ENCODE peak calls at places on chromosomes 1 and 21, in six cellular contexts. One of them, this sample, is unnamed.

GRCh38 chr1:53578358-53578757 is 119.2 kb downstream of the DMRTB1 start:
- DNase-seq in hippocampal formation: no peak
- DNase-seq in brain microvascular endothelial cell: peak
- DNase-seq in cerebellar cortex: no peak
- DNase-seq in mucosa of gallbladder: no peak
- DNase-seq in anterior cingulate cortex: no peak
- DNase-seq in this sample: no peak

GRCh38 chr1:28779751-28780150 is 32.2 kb upstream of the OPRD1 start:
- DNase-seq in anterior cingulate cortex: no peak
- DNase-seq in brain microvascular endothelial cell: no peak
- DNase-seq in mucosa of gallbladder: no peak
- DNase-seq in hippocampal formation: no peak
- DNase-seq in cerebellar cortex: no peak
- DNase-seq in this sample: no peak

GRCh38 chr1:77889671-77890070 is 1.2 kb downstream of the NEXN start:
- DNase-seq in cerebellar cortex: no peak
- DNase-seq in hippocampal formation: no peak
- DNase-seq in mucosa of gallbladder: no peak
- DNase-seq in anterior cingulate cortex: no peak
- DNase-seq in brain microvascular endothelial cell: peak
- DNase-seq in this sample: no peak

GRCh38 chr1:54016343-54017282 is 1.4 kb downstream of the LDLRAD1 start:
- DNase-seq in anterior cingulate cortex: no peak
- DNase-seq in hippocampal formation: no peak
- DNase-seq in brain microvascular endothelial cell: peak
- DNase-seq in cerebellar cortex: no peak
- DNase-seq in mucosa of gallbladder: peak
- DNase-seq in this sample: no peak

GRCh38 chr21:44955803-44956175 is 16.0 kb downstream of the SLX9 start:
- DNase-seq in anterior cingulate cortex: no peak
- DNase-seq in cerebellar cortex: no peak
- DNase-seq in mucosa of gallbladder: no peak
- DNase-seq in hippocampal formation: no peak
- DNase-seq in brain microvascular endothelial cell: no peak
- DNase-seq in this sample: no peak

GRCh38 chr1:63935148-63935547 is 161.3 kb downstream of the ROR1 start:
- DNase-seq in anterior cingulate cortex: no peak
- DNase-seq in hippocampal formation: no peak
- DNase-seq in mucosa of gallbladder: peak
- DNase-seq in cerebellar cortex: peak
- DNase-seq in brain microvascular endothelial cell: no peak
- DNase-seq in this sample: no peak

GRCh38 chr1:225865514-225865913 is 16.7 kb downstream of the TMEM63A start:
- DNase-seq in hippocampal formation: no peak
- DNase-seq in cerebellar cortex: no peak
- DNase-seq in brain microvascular endothelial cell: no peak
- DNase-seq in anterior cingulate cortex: no peak
- DNase-seq in mucosa of gallbladder: no peak
- DNase-seq in this sample: no peak

GRCh38 chr21:38817371-38818335 is 11.9 kb downstream of the ETS2 start:
- DNase-seq in mucosa of gallbladder: no peak
- DNase-seq in hippocampal formation: no peak
- DNase-seq in brain microvascular endothelial cell: peak
- DNase-seq in anterior cingulate cortex: no peak
- DNase-seq in cerebellar cortex: no peak
- DNase-seq in this sample: no peak

GRCh38 chr21:16116798-16117197 is 387.0 kb downstream of the USP25 start:
- DNase-seq in hippocampal formation: no peak
- DNase-seq in brain microvascular endothelial cell: peak
- DNase-seq in anterior cingulate cortex: no peak
- DNase-seq in cerebellar cortex: no peak
- DNase-seq in mucosa of gallbladder: no peak
- DNase-seq in this sample: no peak

GRCh38 chr1:150931773-150932172 is 5.6 kb downstream of the SETDB1 start:
- DNase-seq in cerebellar cortex: peak
- DNase-seq in hippocampal formation: no peak
- DNase-seq in mucosa of gallbladder: no peak
- DNase-seq in anterior cingulate cortex: no peak
- DNase-seq in brain microvascular endothelial cell: no peak
- DNase-seq in this sample: no peak

GRCh38 chr1:15501208-15502032 is 22.6 kb downstream of the CASP9 start:
- DNase-seq in mucosa of gallbladder: peak
- DNase-seq in brain microvascular endothelial cell: peak
- DNase-seq in cerebellar cortex: peak
- DNase-seq in anterior cingulate cortex: no peak
- DNase-seq in hippocampal formation: no peak
- DNase-seq in this sample: peak

GRCh38 chr1:164557270-164557669 is 1.7 kb upstream of the PBX1 start:
- DNase-seq in mucosa of gallbladder: no peak
- DNase-seq in anterior cingulate cortex: no peak
- DNase-seq in hippocampal formation: no peak
- DNase-seq in cerebellar cortex: no peak
- DNase-seq in brain microvascular endothelial cell: no peak
- DNase-seq in this sample: no peak

GRCh38 chr1:109994654-109995053 is 10.1 kb downstream of the AHCYL1 start:
- DNase-seq in cerebellar cortex: no peak
- DNase-seq in hippocampal formation: no peak
- DNase-seq in mucosa of gallbladder: no peak
- DNase-seq in brain microvascular endothelial cell: no peak
- DNase-seq in anterior cingulate cortex: no peak
- DNase-seq in this sample: no peak

GRCh38 chr1:51693420-51694144 is 76.7 kb downstream of the OSBPL9 start:
- DNase-seq in brain microvascular endothelial cell: no peak
- DNase-seq in mucosa of gallbladder: no peak
- DNase-seq in cerebellar cortex: no peak
- DNase-seq in anterior cingulate cortex: no peak
- DNase-seq in hippocampal formation: no peak
- DNase-seq in this sample: no peak

GRCh38 chr1:68322837-68323687 is 90.7 kb upstream of the WLS start:
- DNase-seq in mucosa of gallbladder: no peak
- DNase-seq in anterior cingulate cortex: no peak
- DNase-seq in hippocampal formation: no peak
- DNase-seq in brain microvascular endothelial cell: no peak
- DNase-seq in cerebellar cortex: peak
- DNase-seq in this sample: no peak

GRCh38 chr1:153771841-153772593 is 3.2 kb upstream of the SLC27A3 start:
- DNase-seq in hippocampal formation: no peak
- DNase-seq in brain microvascular endothelial cell: no peak
- DNase-seq in anterior cingulate cortex: no peak
- DNase-seq in cerebellar cortex: no peak
- DNase-seq in mucosa of gallbladder: no peak
- DNase-seq in this sample: no peak

GRCh38 chr1:21804536-21804935 is 7.5 kb upstream of the LDLRAD2 start:
- DNase-seq in anterior cingulate cortex: no peak
- DNase-seq in hippocampal formation: no peak
- DNase-seq in brain microvascular endothelial cell: no peak
- DNase-seq in mucosa of gallbladder: no peak
- DNase-seq in cerebellar cortex: no peak
- DNase-seq in this sample: no peak

GRCh38 chr1:1989759-1990158 is 13.8 kb downstream of the CFAP74 start:
- DNase-seq in mucosa of gallbladder: no peak
- DNase-seq in hippocampal formation: no peak
- DNase-seq in brain microvascular endothelial cell: no peak
- DNase-seq in anterior cingulate cortex: no peak
- DNase-seq in cerebellar cortex: no peak
- DNase-seq in this sample: no peak

GRCh38 chr1:39397487-39397886 is 93.9 kb upstream of the BMP8A start:
- DNase-seq in mucosa of gallbladder: no peak
- DNase-seq in brain microvascular endothelial cell: no peak
- DNase-seq in hippocampal formation: no peak
- DNase-seq in cerebellar cortex: no peak
- DNase-seq in anterior cingulate cortex: no peak
- DNase-seq in this sample: no peak

GRCh38 chr1:10211805-10212405 is 1.5 kb downstream of the KIF1B start:
- DNase-seq in hippocampal formation: no peak
- DNase-seq in brain microvascular endothelial cell: peak
- DNase-seq in mucosa of gallbladder: no peak
- DNase-seq in cerebellar cortex: no peak
- DNase-seq in anterior cingulate cortex: no peak
- DNase-seq in this sample: no peak

GRCh38 chr1:206471993-206472392 is 1.7 kb downstream of the IKBKE start:
- DNase-seq in anterior cingulate cortex: no peak
- DNase-seq in hippocampal formation: no peak
- DNase-seq in mucosa of gallbladder: no peak
- DNase-seq in brain microvascular endothelial cell: no peak
- DNase-seq in cerebellar cortex: no peak
- DNase-seq in this sample: no peak

GRCh38 chr1:87805661-87806376 is 477.1 kb downstream of the LMO4 start:
- DNase-seq in cerebellar cortex: no peak
- DNase-seq in brain microvascular endothelial cell: no peak
- DNase-seq in anterior cingulate cortex: no peak
- DNase-seq in hippocampal formation: no peak
- DNase-seq in mucosa of gallbladder: peak
- DNase-seq in this sample: no peak

GRCh38 chr1:187718527-187718926 is 889.8 kb downstream of the PLA2G4A start:
- DNase-seq in brain microvascular endothelial cell: no peak
- DNase-seq in hippocampal formation: no peak
- DNase-seq in cerebellar cortex: no peak
- DNase-seq in anterior cingulate cortex: no peak
- DNase-seq in mucosa of gallbladder: no peak
- DNase-seq in this sample: no peak

GRCh38 chr1:53740621-53741105 is 1.7 kb upstream of the GLIS1 start:
- DNase-seq in hippocampal formation: no peak
- DNase-seq in cerebellar cortex: no peak
- DNase-seq in brain microvascular endothelial cell: peak
- DNase-seq in anterior cingulate cortex: no peak
- DNase-seq in mucosa of gallbladder: no peak
- DNase-seq in this sample: no peak

GRCh38 chr21:45491623-45492022 is 50.6 kb downstream of the SLC19A1 start:
- DNase-seq in cerebellar cortex: no peak
- DNase-seq in mucosa of gallbladder: no peak
- DNase-seq in brain microvascular endothelial cell: no peak
- DNase-seq in anterior cingulate cortex: no peak
- DNase-seq in hippocampal formation: no peak
- DNase-seq in this sample: no peak

GRCh38 chr1:32861904-32862698 is 8.6 kb downstream of the FNDC5 start:
- DNase-seq in mucosa of gallbladder: no peak
- DNase-seq in anterior cingulate cortex: peak
- DNase-seq in cerebellar cortex: peak
- DNase-seq in brain microvascular endothelial cell: no peak
- DNase-seq in hippocampal formation: no peak
- DNase-seq in this sample: no peak

GRCh38 chr1:234970371-234970730 is 158.3 kb downstream of the TOMM20 start:
- DNase-seq in hippocampal formation: no peak
- DNase-seq in anterior cingulate cortex: no peak
- DNase-seq in mucosa of gallbladder: no peak
- DNase-seq in cerebellar cortex: no peak
- DNase-seq in brain microvascular endothelial cell: peak
- DNase-seq in this sample: no peak

This sample was measured in GM10248.